ENCODE peak calls at places on chromosomes 13 and 19, in five cellular contexts. Q is tibial nerve, U is mesendoderm, B is esophagus squamous epithelium, D is neural progenitor cell. E is an unnamed sample.

GRCh38 chr19:43595605-43595998 is 332 bp downstream of the IRGQ start:
- DNase-seq in B (no peak), D (peak; percentile 33), Q (no peak), U (no peak), E (no peak)

GRCh38 chr19:29372921-29373797 is 152.6 kb upstream of the VSTM2B start:
- DNase-seq in B (no peak), D (no peak), U (no peak), Q (no peak), E (no peak)

GRCh38 chr13:36918246-36919060 is 1.6 kb downstream of the SMAD9 start:
- DNase-seq in U (peak; percentile 30), Q (peak; percentile 18), B (no peak), D (peak; percentile 69), E (no peak)

GRCh38 chr19:38004505-38005223 is 97.7 kb downstream of the SIPA1L3 start:
- DNase-seq in B (peak; percentile 34), Q (peak; percentile 94), D (peak; percentile 92), U (peak; percentile 98), E (no peak)

GRCh38 chr19:2602391-2603181 is 99.9 kb downstream of the GNG7 start:
- DNase-seq in D (peak; percentile 80), Q (peak; percentile 76), B (no peak), U (peak; percentile 95), E (no peak)

GRCh38 chr19:44796701-44797115 is 12.2 kb upstream of the BCAM start:
- DNase-seq in B (no peak), Q (no peak), U (peak; percentile 67), D (peak; percentile 25), E (no peak)

GRCh38 chr19:33391631-33392249 is 18.2 kb downstream of the CEBPG start:
- DNase-seq in Q (no peak), U (no peak), B (no peak), D (no peak), E (no peak)

GRCh38 chr13:99916366-99917103 is 55.0 kb downstream of the ZIC5 start:
- DNase-seq in D (peak; percentile 49), U (peak; percentile 84), B (no peak), Q (peak; percentile 32), E (no peak)

GRCh38 chr19:2150794-2151338 is 500 bp downstream of the AP3D1 start:
- DNase-seq in Q (no peak), D (peak; percentile 56), B (no peak), U (peak; percentile 30), E (peak; percentile 16)

GRCh38 chr19:17346109-17346671 is 8.8 kb downstream of the GTPBP3 start:
- DNase-seq in Q (peak; percentile 80), B (no peak), U (peak; percentile 78), D (peak; percentile 83), E (peak; percentile 71)

GRCh38 chr13:111177803-111178389 is 62.8 kb downstream of the ARHGEF7 start:
- DNase-seq in D (no peak), B (no peak), U (no peak), Q (no peak), E (no peak)

GRCh38 chr13:96490590-96490989 is 400.7 kb downstream of the HS6ST3 start:
- DNase-seq in B (no peak), U (no peak), D (no peak), Q (no peak), E (no peak)

GRCh38 chr13:44930907-44931676 is 58.2 kb downstream of the NUFIP1 start:
- DNase-seq in B (no peak), D (peak; percentile 14), U (peak; percentile 44), Q (no peak), E (no peak)

GRCh38 chr19:13842294-13843103 is 34.4 kb upstream of the NANOS3 start:
- DNase-seq in U (peak; percentile 63), D (peak; percentile 63), Q (peak; percentile 82), B (no peak), E (peak; percentile 59)
- H3K4me1 ChIP-seq in U (peaks cover 6% of the 10 kb centered on the region), D (peaks cover 23% of the 10 kb centered on the region), Q (peaks cover 64% of the 10 kb centered on the region), B (peaks cover 89% of the 10 kb centered on the region), E (peaks cover 71% of the 10 kb centered on the region)

GRCh38 chr13:76622336-76623045 is 263.7 kb downstream of the KCTD12 start:
- DNase-seq in U (no peak), B (no peak), Q (peak; percentile 59), D (peak; percentile 14), E (no peak)
- H3K4me3 ChIP-seq in U (no peak overlapping the region), B (no peak overlapping the region), Q (no peak overlapping the region), D (no peak overlapping the region), E (no peak overlapping the region)

DNA sequence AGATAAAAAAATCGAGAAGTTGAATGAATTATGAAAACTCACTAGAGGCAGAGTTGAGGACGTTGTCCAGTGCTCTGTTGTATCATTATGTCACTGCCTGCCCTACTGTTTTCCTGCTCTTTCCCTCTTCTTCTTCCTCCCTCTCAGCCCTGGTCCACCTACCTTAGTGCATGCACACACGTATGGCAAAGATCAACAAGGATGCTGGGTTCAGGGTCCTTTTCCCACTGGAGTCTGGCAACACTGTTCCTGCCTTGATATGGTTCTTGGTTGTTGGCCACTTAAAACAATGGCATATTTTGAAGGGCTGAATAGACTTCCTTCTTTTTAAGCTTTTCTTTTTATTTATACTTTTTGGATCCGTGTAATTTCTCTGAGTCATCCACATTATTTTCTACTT is 74.5 kb downstream of the LRCH1 start:
- DNase-seq in U (no peak), D (no peak), Q (no peak), B (no peak), E (no peak)
- H3K4me1 ChIP-seq in U (peaks cover 8% of the 10 kb centered on the region), D (peaks cover 34% of the 10 kb centered on the region), Q (peaks cover 19% of the 10 kb centered on the region), B (peaks cover 53% of the 10 kb centered on the region), E (peaks cover 14% of the 10 kb centered on the region)

GRCh38 chr19:34712606-34713261 is 21.3 kb upstream of the ZNF181 start:
- DNase-seq in Q (peak; percentile 53), D (peak; percentile 86), B (no peak), U (peak; percentile 83), E (peak; percentile 41)
- H3K4me3 ChIP-seq in Q (no peak overlapping the region), D (no peak overlapping the region), B (no peak overlapping the region), U (no peak overlapping the region), E (no peak overlapping the region)

GRCh38 chr13:39039033-39039432 is 777 bp downstream of the NHLRC3 start:
- DNase-seq in U (no peak), D (no peak), Q (no peak), B (no peak), E (no peak)
- H3K4me1 ChIP-seq in U (peaks cover 6% of the 10 kb centered on the region), D (peaks cover 30% of the 10 kb centered on the region), Q (peaks cover 36% of the 10 kb centered on the region), B (peaks cover 60% of the 10 kb centered on the region), E (peaks cover 28% of the 10 kb centered on the region)

GRCh38 chr19:13002389-13002898 is 7.2 kb downstream of the NFIX start:
- DNase-seq in B (no peak), D (no peak), U (no peak), Q (no peak), E (no peak)
- H3K4me3 ChIP-seq in B (peak overlapping the region; percentile 23), D (no peak overlapping the region), U (no peak overlapping the region), Q (peak overlapping the region; percentile 18), E (no peak overlapping the region)

GRCh38 chr19:16338470-16339360 is 14.1 kb downstream of the KLF2 start:
- DNase-seq in Q (no peak), B (no peak), U (peak; percentile 42), D (no peak), E (peak; percentile 55)

GRCh38 chr19:16334421-16334820 is 9.8 kb downstream of the KLF2 start:
- DNase-seq in U (no peak), B (no peak), Q (no peak), D (no peak), E (no peak)

GRCh38 chr19:16337809-16338469 is 13.3 kb downstream of the KLF2 start:
- DNase-seq in U (no peak), B (no peak), Q (no peak), D (no peak), E (no peak)

GRCh38 chr19:16335226-16335625 is 10.6 kb downstream of the KLF2 start:
- DNase-seq in U (no peak), B (no peak), Q (no peak), D (no peak), E (no peak)

DNA sequence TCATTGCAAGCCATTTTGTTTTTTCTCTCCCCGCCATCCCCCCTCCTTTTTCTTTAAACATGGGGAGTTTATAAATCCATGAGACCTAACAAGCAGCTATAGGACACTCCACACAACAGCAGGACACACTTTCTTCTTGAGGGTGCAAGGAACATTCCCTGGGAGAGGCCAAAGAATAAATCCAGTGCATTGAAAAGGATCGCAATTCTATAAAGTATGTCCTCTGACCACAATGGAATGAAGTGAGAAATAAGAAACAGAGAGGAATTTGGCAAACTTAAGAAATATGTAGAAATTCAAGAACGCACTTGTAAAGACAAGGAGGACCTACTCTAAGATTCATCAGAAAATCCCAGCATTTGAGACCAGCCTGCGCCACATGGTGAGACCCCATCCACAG is 11.9 kb downstream of the KLF2 start:
- DNase-seq in U (no peak), D (no peak), B (no peak), Q (no peak), E (no peak)
- H3K4me1 ChIP-seq in U (no peaks in the 10 kb centered on the region), D (no peaks in the 10 kb centered on the region), B (peaks cover 20% of the 10 kb centered on the region), Q (peaks cover 17% of the 10 kb centered on the region), E (peaks cover 44% of the 10 kb centered on the region)

DNA sequence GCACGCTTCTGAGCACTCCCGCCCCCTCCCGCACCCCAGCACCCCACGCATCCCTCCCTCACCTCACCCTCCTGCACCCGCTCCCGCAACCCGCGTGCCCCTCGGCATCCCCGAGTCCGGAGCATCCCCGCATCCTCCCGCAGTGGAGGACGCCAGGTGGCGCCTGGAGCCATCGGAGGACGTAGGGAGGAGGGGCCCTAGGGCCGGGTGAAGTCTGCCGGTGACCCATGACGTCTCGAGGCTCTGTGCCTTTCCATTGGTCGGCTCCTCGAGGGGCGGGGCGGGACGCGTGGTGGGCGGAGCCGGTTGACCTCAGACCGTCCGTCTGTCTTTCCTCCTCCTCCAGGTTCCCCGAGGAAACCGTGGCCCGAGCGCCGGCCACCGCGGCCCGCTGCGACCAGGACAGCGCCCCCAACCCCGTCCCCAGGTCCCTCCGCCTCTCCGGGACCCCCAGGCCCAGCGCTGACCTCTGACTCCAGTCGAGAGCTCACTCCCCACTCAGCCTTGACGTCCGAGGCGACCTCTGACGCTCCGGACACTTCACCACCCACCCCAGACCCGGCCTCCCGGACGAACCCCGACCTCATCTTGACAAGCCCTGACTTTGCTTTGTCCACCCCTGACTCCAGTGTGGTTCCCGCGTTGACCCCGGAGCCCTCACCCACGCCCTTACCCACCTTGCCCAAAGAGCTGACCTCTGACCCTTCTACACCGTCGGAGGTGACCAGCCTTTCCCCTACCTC is 19.9 kb downstream of the SBK2 start:
- DNase-seq in D (peak; percentile 96), Q (peak; percentile 92), U (peak; percentile 92), B (peak; percentile 49), E (peak; percentile 94)
- H3K4me3 ChIP-seq in D (peak overlapping the region; percentile 45), Q (peak overlapping the region; percentile 33), U (no peak overlapping the region), B (peak overlapping the region; percentile 28), E (peak overlapping the region; percentile 48)